ENCODE peak calls at places on chromosomes 11 and 22, in five cellular contexts. P is AG09309, L is NCI-H1092, R is C1 segment of cervical spinal cord, K is body of pancreas. O is an unnamed sample.

GRCh38 chr11:119518746-119519382 is 95.9 kb upstream of the THY1 start:
- DNase-seq in P (no peak), L (no peak), R (no peak), K (no peak), O (no peak)

GRCh38 chr11:63779044-63779443 is 10.5 kb upstream of the ZFTA start:
- DNase-seq in P (no peak), L (no peak), R (no peak), K (no peak), O (no peak)

GRCh38 chr11:117464778-117465177 is 137.1 kb downstream of the CEP164 start:
- DNase-seq in P (no peak), L (no peak), R (no peak), K (no peak), O (no peak)

GRCh38 chr11:126968915-126969314 is 31.7 kb downstream of the KIRREL3 start:
- DNase-seq in P (no peak), L (no peak), R (no peak), K (no peak), O (no peak)

GRCh38 chr11:118144301-118144701 is 8.3 kb downstream of the SCN4B start:
- DNase-seq in P (no peak), L (no peak), R (no peak), K (no peak), O (no peak)

GRCh38 chr22:19719055-19719482 is 4.3 kb upstream of the GP1BB start:
- DNase-seq in P (no peak), L (no peak), R (no peak), K (no peak), O (peak; percentile 54)

GRCh38 chr11:114162719-114163123 is 103.2 kb downstream of the ZBTB16 start:
- DNase-seq in P (peak; percentile 94), L (peak; percentile 94), R (peak; percentile 34), K (peak; percentile 98), O (peak; percentile 77)

GRCh38 chr22:44638966-44639739 is 62.9 kb upstream of the PRR5 start:
- DNase-seq in P (no peak), L (no peak), R (no peak), K (no peak), O (no peak)

GRCh38 chr11:117671370-117671769 is 125.6 kb downstream of the DSCAML1 start:
- DNase-seq in P (no peak), L (no peak), R (no peak), K (no peak), O (no peak)

GRCh38 chr22:38413085-38414008 is 41.7 kb downstream of the KCNJ4 start:
- DNase-seq in P (no peak), L (no peak), R (no peak), K (peak; percentile 33), O (peak; percentile 61)

GRCh38 chr11:91310085-91310484 is 914.5 kb upstream of the FAT3 start:
- DNase-seq in P (no peak), L (no peak), R (no peak), K (no peak), O (no peak)

GRCh38 chr11:33703771-33704170 is 3.1 kb upstream of the C11orf91 start:
- DNase-seq in P (no peak), L (no peak), R (no peak), K (peak; percentile 46), O (no peak)

GRCh38 chr11:132471491-132471890 is 1060.8 kb downstream of the OPCML start:
- DNase-seq in P (peak; percentile 16), L (no peak), R (no peak), K (no peak), O (no peak)

GRCh38 chr11:3127706-3128355 is 37.3 kb downstream of the OSBPL5 start:
- DNase-seq in P (no peak), L (no peak), R (no peak), K (no peak), O (no peak)

GRCh38 chr11:7019500-7020182 is 505 bp downstream of the ZNF214 start:
- DNase-seq in P (no peak), L (no peak), R (no peak), K (peak; percentile 8), O (peak; percentile 21)

GRCh38 chr11:107040447-107041444 is 22.5 kb upstream of the GUCY1A2 start:
- DNase-seq in P (peak; percentile 48), L (no peak), R (no peak), K (no peak), O (no peak)

GRCh38 chr11:73158356-73159051 is 16.4 kb upstream of the FCHSD2 start:
- DNase-seq in P (no peak), L (no peak), R (no peak), K (no peak), O (no peak)

GRCh38 chr11:35937751-35938150 is 6.1 kb upstream of the LDLRAD3 start:
- DNase-seq in P (no peak), L (no peak), R (no peak), K (no peak), O (no peak)

GRCh38 chr22:48535868-48536690 is 1291.6 kb downstream of the BRD1 start:
- DNase-seq in P (no peak), L (no peak), R (no peak), K (no peak), O (no peak)

GRCh38 chr11:12721816-12722604 is 47.8 kb downstream of the TEAD1 start:
- DNase-seq in P (no peak), L (no peak), R (no peak), K (no peak), O (no peak)

GRCh38 chr22:26847816-26848215 is 190.4 kb downstream of the MIAT start:
- DNase-seq in P (no peak), L (no peak), R (no peak), K (no peak), O (no peak)

GRCh38 chr11:25939691-25940090 is 392.2 kb upstream of the ANO3 start:
- DNase-seq in P (no peak), L (no peak), R (no peak), K (no peak), O (no peak)

GRCh38 chr11:126485021-126485781 is 129.7 kb downstream of the ST3GAL4 start:
- DNase-seq in P (peak; percentile 20), L (no peak), R (no peak), K (no peak), O (no peak)

GRCh38 chr11:62542111-62542745 is 4.4 kb downstream of the AHNAK start:
- DNase-seq in P (no peak), L (peak; percentile 21), R (no peak), K (no peak), O (no peak)

GRCh38 chr11:58531865-58532341 is 24.0 kb upstream of the OR5B21 start:
- DNase-seq in P (no peak), L (no peak), R (no peak), K (no peak), O (no peak)

GRCh38 chr11:96191752-96192151 is 151.2 kb downstream of the MAML2 start:
- DNase-seq in P (no peak), L (no peak), R (no peak), K (no peak), O (no peak)

GRCh38 chr11:77184136-77184860 is 56.3 kb downstream of the MYO7A start:
- DNase-seq in P (no peak), L (no peak), R (no peak), K (no peak), O (no peak)

GRCh38 chr22:48475661-48476345 is 1351.9 kb downstream of the BRD1 start:
- DNase-seq in P (no peak), L (no peak), R (no peak), K (no peak), O (no peak)

GRCh38 chr11:59283825-59284772 is 71.4 kb upstream of the MPEG1 start:
- DNase-seq in P (peak; percentile 14), L (no peak), R (no peak), K (peak; percentile 63), O (peak; percentile 23)

GRCh38 chr11:66970808-66971442 is 4.2 kb upstream of the C11orf86 start:
- DNase-seq in P (peak; percentile 100), L (no peak), R (no peak), K (peak; percentile 75), O (no peak)

GRCh38 chr11:67261942-67262681 is 4.2 kb upstream of the GRK2 start:
- DNase-seq in P (no peak), L (no peak), R (no peak), K (no peak), O (no peak)

GRCh38 chr11:19467904-19468303 is 227.2 kb upstream of the E2F8 start:
- DNase-seq in P (no peak), L (no peak), R (no peak), K (no peak), O (no peak)

GRCh38 chr11:24496371-24496727 is 504 bp upstream of the LUZP2 start:
- DNase-seq in P (no peak), L (no peak), R (no peak), K (no peak), O (no peak)

GRCh38 chr11:71999360-71999759 is 651 bp downstream of the IL18BP start:
- DNase-seq in P (no peak), L (no peak), R (no peak), K (no peak), O (no peak)

GRCh38 chr22:20728523-20729190 is 45.3 kb upstream of the SERPIND1 start:
- DNase-seq in P (no peak), L (no peak), R (no peak), K (no peak), O (no peak)

GRCh38 chr11:48001438-48002021 is 21.2 kb downstream of the PTPRJ start:
- DNase-seq in P (peak; percentile 28), L (no peak), R (no peak), K (peak; percentile 24), O (no peak)

GRCh38 chr11:73957654-73958361 is 7.0 kb downstream of the DNAJB13 start:
- DNase-seq in P (no peak), L (no peak), R (no peak), K (no peak), O (no peak)

GRCh38 chr11:11691296-11692141 is 69.7 kb upstream of the GALNT18 start:
- DNase-seq in P (no peak), L (peak; percentile 20), R (no peak), K (no peak), O (no peak)